ENCODE peak calls at places on chromosomes 12 and 14, in eight cellular contexts. One of them, this sample, is unnamed.
A peak's percentile ranks its signal among the peaks of the same experiment; 100 is the strongest.

GRCh38 chr12:17528394-17528793 is 561.6 kb downstream of the RERGL start:
- DNase-seq in tibial nerve: no peak
- DNase-seq in K562: no peak
- DNase-seq in sigmoid colon: no peak
- DNase-seq in stomach: no peak
- DNase-seq in Peyer's patch: no peak
- DNase-seq in uterus: no peak
- DNase-seq in A549: no peak
- DNase-seq in this sample: no peak

GRCh38 chr12:63787306-63787705 is 7.6 kb downstream of the RXYLT1 start:
- DNase-seq in A549: no peak
- DNase-seq in uterus: no peak
- DNase-seq in stomach: no peak
- DNase-seq in K562: no peak
- DNase-seq in sigmoid colon: no peak
- DNase-seq in Peyer's patch: no peak
- DNase-seq in tibial nerve: no peak
- DNase-seq in this sample: no peak

GRCh38 chr12:2231956-2232355 is 179.2 kb downstream of the CACNA1C start:
- DNase-seq in stomach: no peak
- DNase-seq in sigmoid colon: no peak
- DNase-seq in K562: no peak
- DNase-seq in tibial nerve: no peak
- DNase-seq in Peyer's patch: no peak
- DNase-seq in uterus: no peak
- DNase-seq in A549: no peak
- DNase-seq in this sample: no peak

GRCh38 chr12:100267603-100268281 is 765 bp downstream of the SCYL2 start:
- DNase-seq in uterus: no peak
- DNase-seq in sigmoid colon: no peak
- DNase-seq in K562: no peak
- DNase-seq in A549: no peak
- DNase-seq in Peyer's patch: no peak
- DNase-seq in tibial nerve: no peak
- DNase-seq in stomach: peak; percentile 33
- DNase-seq in this sample: no peak

GRCh38 chr14:61147369-61147897 is 133.7 kb downstream of the TMEM30B start:
- DNase-seq in stomach: no peak
- DNase-seq in sigmoid colon: no peak
- DNase-seq in A549: no peak
- DNase-seq in tibial nerve: no peak
- DNase-seq in Peyer's patch: no peak
- DNase-seq in uterus: no peak
- DNase-seq in K562: no peak
- DNase-seq in this sample: no peak

GRCh38 chr12:96606646-96607045 is 117.3 kb downstream of the CFAP54 start:
- DNase-seq in stomach: no peak
- DNase-seq in tibial nerve: no peak
- DNase-seq in Peyer's patch: no peak
- DNase-seq in uterus: no peak
- DNase-seq in A549: no peak
- DNase-seq in K562: no peak
- DNase-seq in sigmoid colon: no peak
- DNase-seq in this sample: no peak

GRCh38 chr14:34857689-34858449 is 17.3 kb downstream of the BAZ1A start:
- DNase-seq in K562: no peak
- DNase-seq in tibial nerve: no peak
- DNase-seq in sigmoid colon: no peak
- DNase-seq in Peyer's patch: no peak
- DNase-seq in uterus: no peak
- DNase-seq in A549: no peak
- DNase-seq in stomach: no peak
- DNase-seq in this sample: no peak

GRCh38 chr12:117189725-117190209 is 503 bp downstream of the FBXO21 start:
- DNase-seq in Peyer's patch: peak; percentile 52
- DNase-seq in sigmoid colon: peak; percentile 71
- DNase-seq in A549: peak; percentile 69
- DNase-seq in tibial nerve: no peak
- DNase-seq in K562: peak; percentile 48
- DNase-seq in stomach: peak; percentile 31
- DNase-seq in uterus: peak; percentile 25
- DNase-seq in this sample: peak; percentile 55

GRCh38 chr12:47767197-47767724 is 5.8 kb upstream of the SLC48A1 start:
- DNase-seq in stomach: peak; percentile 67
- DNase-seq in sigmoid colon: no peak
- DNase-seq in K562: peak; percentile 58
- DNase-seq in A549: peak; percentile 48
- DNase-seq in Peyer's patch: peak; percentile 83
- DNase-seq in tibial nerve: no peak
- DNase-seq in uterus: no peak
- DNase-seq in this sample: no peak

GRCh38 chr12:118704517-118704916 is 276.8 kb upstream of the SRRM4 start:
- DNase-seq in Peyer's patch: no peak
- DNase-seq in stomach: no peak
- DNase-seq in uterus: no peak
- DNase-seq in tibial nerve: no peak
- DNase-seq in sigmoid colon: no peak
- DNase-seq in K562: no peak
- DNase-seq in A549: no peak
- DNase-seq in this sample: no peak

GRCh38 chr14:47044841-47045240 is 393.3 kb upstream of the RPL10L start:
- DNase-seq in uterus: no peak
- DNase-seq in stomach: peak; percentile 27
- DNase-seq in Peyer's patch: no peak
- DNase-seq in A549: no peak
- DNase-seq in K562: no peak
- DNase-seq in tibial nerve: no peak
- DNase-seq in sigmoid colon: no peak
- DNase-seq in this sample: no peak

GRCh38 chr12:115960868-115961802 is 316.4 kb downstream of the MED13L start:
- DNase-seq in stomach: no peak
- DNase-seq in uterus: no peak
- DNase-seq in Peyer's patch: no peak
- DNase-seq in K562: no peak
- DNase-seq in A549: no peak
- DNase-seq in tibial nerve: no peak
- DNase-seq in sigmoid colon: no peak
- DNase-seq in this sample: no peak

GRCh38 chr14:89445252-89445973 is 28.4 kb upstream of the FOXN3 start:
- DNase-seq in A549: no peak
- DNase-seq in K562: no peak
- DNase-seq in tibial nerve: no peak
- DNase-seq in uterus: no peak
- DNase-seq in stomach: no peak
- DNase-seq in sigmoid colon: peak; percentile 33
- DNase-seq in Peyer's patch: no peak
- DNase-seq in this sample: no peak

GRCh38 chr12:124567035-124567672 is at the start of gene NCOR2:
- DNase-seq in tibial nerve: no peak
- DNase-seq in A549: no peak
- DNase-seq in uterus: no peak
- DNase-seq in stomach: no peak
- DNase-seq in Peyer's patch: no peak
- DNase-seq in K562: peak; percentile 67
- DNase-seq in sigmoid colon: no peak
- DNase-seq in this sample: peak; percentile 58

GRCh38 chr12:49784756-49785409 is 43.3 kb downstream of the NCKAP5L start:
- DNase-seq in uterus: no peak
- DNase-seq in stomach: no peak
- DNase-seq in K562: no peak
- DNase-seq in A549: no peak
- DNase-seq in Peyer's patch: no peak
- DNase-seq in sigmoid colon: no peak
- DNase-seq in tibial nerve: no peak
- DNase-seq in this sample: no peak

GRCh38 chr12:68612675-68613074 is 2.0 kb downstream of the RAP1B start:
- DNase-seq in sigmoid colon: no peak
- DNase-seq in K562: no peak
- DNase-seq in uterus: no peak
- DNase-seq in tibial nerve: no peak
- DNase-seq in stomach: no peak
- DNase-seq in Peyer's patch: no peak
- DNase-seq in A549: no peak
- DNase-seq in this sample: no peak
- TF ChIP-seq POLR2A in sigmoid colon: no peak
- TF ChIP-seq POLR2A in K562: no peak
- TF ChIP-seq POLR2A in uterus: no peak
- TF ChIP-seq POLR2A in tibial nerve: no peak
- TF ChIP-seq POLR2A in stomach: no peak
- TF ChIP-seq POLR2A in Peyer's patch: peak; percentile 11
- TF ChIP-seq POLR2A in A549: no peak
- TF ChIP-seq POLR2A in this sample: no peak

GRCh38 chr14:103628221-103628683 is 759 bp upstream of the KLC1 start:
- DNase-seq in uterus: peak; percentile 69
- DNase-seq in K562: peak; percentile 69
- DNase-seq in stomach: peak; percentile 85
- DNase-seq in A549: peak; percentile 72
- DNase-seq in Peyer's patch: peak; percentile 89
- DNase-seq in sigmoid colon: peak; percentile 90
- DNase-seq in tibial nerve: peak; percentile 51
- DNase-seq in this sample: peak; percentile 84
- TF ChIP-seq POLR2A in uterus: peak; percentile 62
- TF ChIP-seq POLR2A in K562: peak; percentile 50
- TF ChIP-seq POLR2A in stomach: no peak
- TF ChIP-seq POLR2A in A549: peak; percentile 74
- TF ChIP-seq POLR2A in Peyer's patch: peak; percentile 76
- TF ChIP-seq POLR2A in sigmoid colon: peak; percentile 57
- TF ChIP-seq POLR2A in tibial nerve: peak; percentile 25
- TF ChIP-seq POLR2A in this sample: peak; percentile 75

DNA sequence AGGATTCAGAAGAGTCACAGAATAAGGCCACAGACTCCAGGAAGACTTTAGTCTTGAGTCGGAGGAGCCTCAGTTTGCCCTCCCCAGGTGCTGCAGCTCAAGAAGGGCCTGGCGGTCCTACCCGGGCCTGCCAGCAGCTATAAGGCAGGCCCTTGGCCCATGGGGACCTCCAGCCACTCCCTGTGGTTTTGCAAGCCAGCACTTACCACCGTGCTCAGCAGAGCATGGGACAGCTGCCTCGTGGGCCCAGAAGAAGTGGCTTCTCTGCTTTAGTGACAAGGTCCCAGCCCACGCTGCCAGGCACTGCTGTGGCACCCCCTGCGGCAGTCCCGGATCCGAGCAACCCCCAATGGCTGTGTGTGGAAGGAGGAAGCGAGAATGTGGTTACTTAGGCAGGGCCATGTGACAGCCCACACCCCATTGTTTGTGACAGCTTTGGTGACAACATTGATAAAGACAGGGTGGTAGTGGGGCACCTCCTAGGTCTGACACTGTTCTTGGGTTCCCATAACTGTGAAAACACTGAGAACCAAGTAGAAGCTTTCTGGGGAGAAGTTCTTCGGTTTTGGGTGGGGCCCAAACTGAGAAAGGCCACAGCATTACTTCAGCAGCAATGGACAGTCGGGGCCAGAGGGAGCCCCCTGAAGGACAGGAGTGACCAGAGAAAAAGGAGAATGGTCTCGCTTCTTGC is at the start of gene SELPLG:
- DNase-seq in tibial nerve: no peak
- DNase-seq in Peyer's patch: peak; percentile 96
- DNase-seq in uterus: no peak
- DNase-seq in stomach: peak; percentile 69
- DNase-seq in K562: no peak
- DNase-seq in A549: no peak
- DNase-seq in sigmoid colon: peak; percentile 81
- DNase-seq in this sample: no peak
- TF ChIP-seq POLR2A in tibial nerve: no peak
- TF ChIP-seq POLR2A in Peyer's patch: peak; percentile 29
- TF ChIP-seq POLR2A in uterus: no peak
- TF ChIP-seq POLR2A in stomach: no peak
- TF ChIP-seq POLR2A in K562: no peak
- TF ChIP-seq POLR2A in A549: no peak
- TF ChIP-seq POLR2A in sigmoid colon: no peak
- TF ChIP-seq POLR2A in this sample: no peak

DNA sequence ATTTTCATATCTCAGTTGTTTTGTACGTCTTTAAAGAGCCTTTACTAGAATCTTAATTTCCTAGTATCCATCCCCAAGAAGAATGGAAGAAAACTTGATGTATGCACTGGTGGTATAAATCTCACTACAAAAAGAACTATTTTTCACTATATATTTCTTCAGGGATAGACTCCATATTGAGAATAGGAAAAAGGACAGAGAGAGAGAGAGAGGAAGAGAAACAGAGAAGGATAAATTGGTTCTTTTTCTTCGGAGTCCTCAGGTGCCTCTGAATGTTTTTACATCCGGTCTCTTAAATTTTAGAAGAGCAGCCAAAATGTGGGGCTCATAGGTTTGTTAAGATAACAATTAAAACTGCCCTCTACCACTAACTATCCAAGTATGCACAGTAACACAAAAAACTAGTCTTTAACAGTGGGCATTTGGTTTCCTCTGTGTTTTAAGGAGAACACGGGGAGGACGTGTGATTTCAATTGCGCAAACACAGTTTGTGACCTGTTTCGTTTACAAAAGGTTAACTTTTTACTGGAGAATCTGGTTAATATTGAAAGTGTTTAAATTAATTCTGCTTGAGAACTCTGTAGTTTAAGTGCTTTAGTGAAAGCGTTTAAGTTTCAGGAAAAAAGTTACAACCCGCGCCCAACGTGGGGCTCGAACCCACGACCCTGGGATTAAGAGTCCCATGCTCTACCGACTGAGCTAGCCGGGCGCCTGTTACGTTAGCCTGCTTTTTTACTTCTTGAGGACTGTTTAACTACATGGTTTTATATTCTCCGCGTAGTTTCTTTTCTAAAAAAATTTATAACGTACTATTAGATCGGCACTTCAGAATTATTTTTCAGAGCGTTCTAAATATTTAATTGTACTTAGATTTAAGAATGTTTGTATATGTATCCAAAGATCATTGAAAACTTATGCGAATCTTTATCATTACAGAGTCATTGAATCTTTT is 5.1 kb upstream of the PSMA3 start:
- DNase-seq in tibial nerve: peak; percentile 48
- DNase-seq in A549: peak; percentile 16
- DNase-seq in stomach: peak; percentile 82
- DNase-seq in sigmoid colon: peak; percentile 88
- DNase-seq in uterus: peak; percentile 79
- DNase-seq in K562: peak; percentile 19
- DNase-seq in Peyer's patch: peak; percentile 89
- DNase-seq in this sample: no peak
- TF ChIP-seq POLR2A in tibial nerve: no peak
- TF ChIP-seq POLR2A in A549: no peak
- TF ChIP-seq POLR2A in stomach: no peak
- TF ChIP-seq POLR2A in sigmoid colon: no peak
- TF ChIP-seq POLR2A in uterus: no peak
- TF ChIP-seq POLR2A in K562: no peak
- TF ChIP-seq POLR2A in Peyer's patch: no peak
- TF ChIP-seq POLR2A in this sample: no peak

DNA sequence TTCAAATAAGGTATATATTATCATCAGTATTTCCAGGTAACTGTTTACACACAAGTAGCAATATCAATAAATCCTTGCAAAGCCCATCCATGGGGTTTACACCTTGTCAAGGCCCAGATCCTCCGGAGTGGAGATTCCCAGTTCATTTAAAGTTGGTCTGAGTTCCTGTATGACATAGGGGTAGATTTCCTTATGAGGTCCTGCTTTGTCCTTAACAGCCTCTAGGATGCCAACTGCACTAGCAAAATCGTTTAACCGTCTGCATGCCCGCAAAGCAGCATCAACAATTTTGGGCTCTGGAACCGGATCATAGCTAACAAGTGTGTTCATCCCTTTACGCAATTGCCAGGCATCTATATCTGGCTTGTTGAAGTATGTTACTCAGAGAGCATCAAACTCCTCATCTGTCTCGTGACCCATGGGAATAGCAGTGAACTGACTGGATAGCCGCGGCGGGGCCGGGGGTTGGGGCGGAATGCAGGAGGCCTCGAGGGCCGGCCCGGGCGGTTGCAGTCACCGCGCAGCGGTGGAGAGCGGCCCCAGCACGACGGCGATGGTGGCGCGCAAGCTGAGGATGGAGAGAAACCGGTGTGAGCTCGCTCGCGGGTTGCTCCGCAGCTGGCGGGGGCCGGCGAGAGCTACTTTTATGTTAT is 30.6 kb upstream of the FBXO34 start:
- DNase-seq in A549: no peak
- DNase-seq in Peyer's patch: no peak
- DNase-seq in K562: no peak
- DNase-seq in sigmoid colon: no peak
- DNase-seq in tibial nerve: no peak
- DNase-seq in stomach: no peak
- DNase-seq in uterus: no peak
- DNase-seq in this sample: no peak
- TF ChIP-seq POLR2A in A549: no peak
- TF ChIP-seq POLR2A in Peyer's patch: no peak
- TF ChIP-seq POLR2A in K562: no peak
- TF ChIP-seq POLR2A in sigmoid colon: no peak
- TF ChIP-seq POLR2A in tibial nerve: no peak
- TF ChIP-seq POLR2A in stomach: no peak
- TF ChIP-seq POLR2A in uterus: no peak
- TF ChIP-seq POLR2A in this sample: no peak

This sample was measured in H54.